ENCODE peak calls at places on chromosome 22, in five cellular contexts. X is NB4, V is sigmoid colon, O is thoracic aorta, F is bronchial epithelial cell. J is an unnamed sample.

GRCh38 chr22:25759825-25760231 is 17.8 kb downstream of the MYO18B start:
- DNase-seq in X (peak), V (no peak), O (peak), F (peak), J (peak)

GRCh38 chr22:17912942-17913704 is 111.2 kb downstream of the MICAL3 start:
- DNase-seq in X (no peak), V (peak), O (no peak), F (no peak), J (no peak)

GRCh38 chr22:35380013-35380412 is 883 bp upstream of the HMOX1 start:
- DNase-seq in X (no peak), V (no peak), O (no peak), F (peak), J (no peak)

GRCh38 chr22:42208362-42208761 is 62.1 kb downstream of the TCF20 start:
- DNase-seq in X (no peak), V (no peak), O (no peak), F (no peak), J (no peak)

GRCh38 chr22:23822101-23822671 is 16.6 kb downstream of the DERL3 start:
- DNase-seq in X (no peak), V (no peak), O (no peak), F (no peak), J (no peak)

GRCh38 chr22:49963647-49964026 is 3.1 kb downstream of the PIM3 start:
- DNase-seq in X (no peak), V (peak), O (no peak), F (no peak), J (no peak)

GRCh38 chr22:39989633-39990032 is 5.1 kb upstream of the FAM83F start:
- DNase-seq in X (no peak), V (no peak), O (no peak), F (no peak), J (no peak)

GRCh38 chr22:19522190-19522880 is 1.9 kb downstream of the CLDN5 start:
- DNase-seq in X (no peak), V (no peak), O (no peak), F (no peak), J (no peak)

GRCh38 chr22:49906071-49906798 is 12.0 kb downstream of the ALG12 start:
- DNase-seq in X (no peak), V (peak), O (no peak), F (no peak), J (no peak)

GRCh38 chr22:31347251-31348008 is 1.3 kb upstream of the PATZ1 start:
- DNase-seq in X (peak), V (peak), O (no peak), F (peak), J (no peak)

GRCh38 chr22:17751596-17751995 is 22.7 kb downstream of the BID start:
- DNase-seq in X (no peak), V (no peak), O (no peak), F (no peak), J (no peak)

GRCh38 chr22:41919357-41920224 is 4.7 kb upstream of the SHISA8 start:
- DNase-seq in X (peak), V (no peak), O (no peak), F (no peak), J (no peak)

GRCh38 chr22:48464246-48464645 is 1363.4 kb downstream of the BRD1 start:
- DNase-seq in X (no peak), V (no peak), O (no peak), F (no peak), J (no peak)

GRCh38 chr22:49962751-49963646 is 2.4 kb downstream of the PIM3 start:
- DNase-seq in X (no peak), V (peak), O (no peak), F (no peak), J (no peak)

GRCh38 chr22:31605851-31606585 is 56.0 kb downstream of the PISD start:
- DNase-seq in X (no peak), V (peak), O (no peak), F (peak), J (no peak)

GRCh38 chr22:17910561-17911311 is 113.6 kb downstream of the MICAL3 start:
- DNase-seq in X (no peak), V (peak), O (peak), F (peak), J (peak)

GRCh38 chr22:26054846-26055245 is 114.4 kb upstream of the SEZ6L start:
- DNase-seq in X (no peak), V (no peak), O (no peak), F (no peak), J (no peak)

GRCh38 chr22:48394787-48395620 is 1432.7 kb downstream of the BRD1 start:
- DNase-seq in X (no peak), V (no peak), O (no peak), F (no peak), J (no peak)

GRCh38 chr22:34841321-34841901 is 224.5 kb upstream of the ISX start:
- DNase-seq in X (no peak), V (no peak), O (no peak), F (no peak), J (peak)

GRCh38 chr22:28978158-28978557 is 83.5 kb downstream of the C22orf31 start:
- DNase-seq in X (peak), V (no peak), O (no peak), F (peak), J (no peak)

GRCh38 chr22:30286331-30286730 is 3.0 kb downstream of the CASTOR1 start:
- DNase-seq in X (no peak), V (no peak), O (no peak), F (no peak), J (no peak)
- TF ChIP-seq CTCF in X (no peak), V (no peak), O (no peak), F (no peak), J (no peak)

GRCh38 chr22:22109693-22110466 is 127.3 kb upstream of the TOP3B start:
- DNase-seq in X (no peak), V (no peak), O (no peak), F (peak), J (no peak)

GRCh38 chr22:22111267-22111751 is 128.7 kb upstream of the TOP3B start:
- DNase-seq in X (no peak), V (no peak), O (no peak), F (peak), J (peak)

GRCh38 chr22:22112533-22113294 is 130.1 kb upstream of the TOP3B start:
- DNase-seq in X (no peak), V (no peak), O (no peak), F (no peak), J (no peak)

GRCh38 chr22:22111983-22112382 is 129.4 kb upstream of the TOP3B start:
- DNase-seq in X (no peak), V (no peak), O (no peak), F (no peak), J (no peak)

GRCh38 chr22:22110548-22111266 is 128.1 kb upstream of the TOP3B start:
- DNase-seq in X (peak), V (no peak), O (no peak), F (peak), J (no peak)
- H3K4me3 ChIP-seq in X (no peak), V (no peak), O (no peak), F (no peak), J (no peak)

DNA sequence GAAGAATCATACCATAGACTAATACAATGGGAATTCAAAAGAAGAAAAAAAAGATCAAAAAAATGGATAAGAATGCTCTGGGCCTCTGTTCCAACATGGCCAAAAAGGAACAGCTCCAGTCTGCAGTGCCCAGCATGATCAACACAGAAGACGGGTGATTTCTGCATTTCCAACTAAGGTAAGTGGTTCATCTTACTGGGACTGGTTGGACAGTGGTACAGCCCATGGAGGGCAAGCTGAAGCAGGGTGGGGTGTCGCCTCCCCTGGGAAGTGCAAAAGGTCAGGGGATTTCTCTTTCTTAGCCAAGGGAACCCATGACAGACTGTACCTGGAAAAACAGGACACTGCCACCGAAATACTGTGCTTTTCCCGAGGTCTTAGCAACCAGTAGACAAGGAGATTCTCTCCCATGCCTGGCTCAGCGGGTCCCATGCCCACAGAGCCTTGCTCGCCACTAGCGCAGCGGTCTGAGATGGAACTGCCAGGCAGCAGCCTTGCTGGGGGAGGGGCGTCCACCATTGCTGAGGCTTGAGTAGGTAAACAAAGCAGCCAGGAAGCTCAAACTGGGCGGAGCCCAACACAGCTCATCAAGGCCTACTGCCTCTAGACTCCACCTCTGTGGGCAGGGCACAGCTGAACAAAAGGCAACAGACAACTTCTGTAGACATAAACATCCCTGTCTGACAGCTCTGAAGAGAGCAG is 428.4 kb downstream of the MN1 start:
- DNase-seq in X (no peak), V (no peak), O (no peak), F (peak), J (no peak)
- TF ChIP-seq CTCF in X (no peak), V (no peak), O (no peak), F (peak), J (no peak)

GRCh38 chr22:37163096-37163489 is 13.4 kb upstream of the IL2RB start:
- DNase-seq in X (no peak), V (no peak), O (no peak), F (no peak), J (no peak)
- H3K4me3 ChIP-seq in X (no peak), V (no peak), O (no peak), F (no peak), J (no peak)

GRCh38 chr22:46681010-46681409 is 57.0 kb downstream of the CERK start:
- DNase-seq in X (peak), V (no peak), O (no peak), F (no peak), J (no peak)
- TF ChIP-seq CTCF in X (peak), V (no peak), O (no peak), F (peak), J (no peak)

GRCh38 chr22:46520880-46521279 is 16.5 kb downstream of the CELSR1 start:
- DNase-seq in X (no peak), V (no peak), O (no peak), F (no peak), J (no peak)

GRCh38 chr22:46524203-46524740 is 13.1 kb downstream of the CELSR1 start:
- DNase-seq in X (no peak), V (no peak), O (no peak), F (peak), J (no peak)

GRCh38 chr22:46525681-46526483 is 11.5 kb downstream of the CELSR1 start:
- DNase-seq in X (no peak), V (no peak), O (no peak), F (peak), J (no peak)

GRCh38 chr22:46521994-46522393 is 15.4 kb downstream of the CELSR1 start:
- DNase-seq in X (no peak), V (no peak), O (no peak), F (no peak), J (no peak)

DNA sequence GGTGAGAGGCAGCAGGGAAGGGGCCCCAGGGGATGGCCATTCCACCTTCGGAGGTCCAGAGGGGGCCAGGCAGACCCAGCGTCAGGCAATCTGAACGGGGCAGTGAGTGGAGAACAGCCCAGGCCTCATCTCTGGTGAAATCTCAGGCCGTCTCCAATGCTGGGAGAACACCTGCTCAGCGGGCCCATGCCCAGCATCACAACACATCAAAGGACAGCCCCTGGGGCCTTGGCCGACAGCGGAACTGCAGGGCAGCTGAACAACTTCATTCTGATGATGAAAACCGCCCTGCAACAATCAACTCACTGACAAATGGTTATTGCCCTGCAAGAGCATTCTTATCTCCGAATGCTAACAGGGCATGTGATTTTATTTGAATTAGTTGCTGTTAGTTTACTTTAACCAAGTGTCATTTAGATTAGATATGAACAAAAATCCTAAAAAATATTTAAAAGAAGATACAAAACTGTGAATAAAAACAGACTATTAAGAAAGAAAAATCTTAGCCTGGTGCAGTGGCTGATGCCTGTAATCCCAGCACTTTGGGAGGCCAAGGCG is 14.6 kb downstream of the CELSR1 start:
- DNase-seq in X (no peak), V (no peak), O (no peak), F (no peak), J (no peak)
- H3K4me3 ChIP-seq in X (no peak), V (no peak), O (no peak), F (no peak), J (no peak)

J was measured in AG04449.